ENCODE peak calls at places on chromosome 9, in ten cellular contexts. O is body of pancreas, C is sigmoid colon, N is right lobe of liver, Z is endothelial cell of umbilical vein, V is IMR-90, L is uterus, I is tibial nerve, T is spleen, Y is A549. S is an unnamed sample.

GRCh38 chr9:7172445-7173115 is 414.8 kb downstream of the KDM4C start:
- DNase-seq in O (no peak), C (no peak), N (no peak), Z (no peak), V (peak; percentile 63), L (no peak), I (no peak), T (no peak), Y (no peak), S (no peak)

GRCh38 chr9:36818242-36818938 is 215.7 kb downstream of the PAX5 start:
- DNase-seq in O (no peak), C (peak; percentile 61), N (no peak), Z (no peak), V (no peak), L (no peak), I (no peak), T (peak; percentile 66), Y (no peak), S (no peak)

GRCh38 chr9:21294325-21294724 is 10.8 kb downstream of the IFNA5 start:
- DNase-seq in O (peak; percentile 36), C (no peak), N (no peak), Z (peak; percentile 11), V (peak; percentile 17), L (no peak), I (no peak), T (no peak), Y (peak; percentile 23), S (no peak)

GRCh38 chr9:93096811-93097382 is 880 bp downstream of the CARD19 start:
- DNase-seq in O (no peak), C (peak; percentile 69), N (no peak), Z (no peak), V (no peak), L (no peak), I (no peak), T (peak; percentile 88), Y (no peak), S (peak; percentile 17)

GRCh38 chr9:14272924-14273528 is 40.9 kb downstream of the NFIB start:
- DNase-seq in O (no peak), C (no peak), N (no peak), Z (peak; percentile 52), V (no peak), L (no peak), I (no peak), T (no peak), Y (no peak), S (no peak)

GRCh38 chr9:93690618-93691017 is 114.2 kb downstream of the PHF2 start:
- DNase-seq in O (no peak), C (no peak), N (no peak), Z (no peak), V (no peak), L (no peak), I (no peak), T (no peak), Y (no peak), S (no peak)

GRCh38 chr9:134475051-134475790 is 149.0 kb downstream of the RXRA start:
- DNase-seq in O (peak; percentile 25), C (peak; percentile 90), N (peak; percentile 63), Z (peak; percentile 72), V (peak; percentile 81), L (peak; percentile 88), I (peak; percentile 75), T (peak; percentile 89), Y (no peak), S (peak; percentile 44)

GRCh38 chr9:107462691-107463090 is 26.9 kb downstream of the KLF4 start:
- DNase-seq in O (no peak), C (no peak), N (no peak), Z (no peak), V (no peak), L (no peak), I (no peak), T (no peak), Y (no peak), S (no peak)

GRCh38 chr9:124779368-124780059 is 2.6 kb downstream of the OLFML2A start:
- DNase-seq in O (no peak), C (peak; percentile 70), N (no peak), Z (peak; percentile 63), V (peak; percentile 98), L (peak; percentile 59), I (no peak), T (peak; percentile 41), Y (peak; percentile 89), S (no peak)

GRCh38 chr9:93620041-93620506 is 43.7 kb downstream of the PHF2 start:
- DNase-seq in O (no peak), C (peak; percentile 54), N (no peak), Z (no peak), V (no peak), L (no peak), I (no peak), T (no peak), Y (no peak), S (no peak)

GRCh38 chr9:114047717-114048116 is 30.4 kb downstream of the AMBP start:
- DNase-seq in O (peak; percentile 33), C (peak; percentile 19), N (no peak), Z (peak; percentile 19), V (no peak), L (no peak), I (no peak), T (no peak), Y (peak; percentile 31), S (peak; percentile 20)

GRCh38 chr9:12766357-12766756 is 8.5 kb upstream of the LURAP1L start:
- DNase-seq in O (no peak), C (no peak), N (no peak), Z (no peak), V (no peak), L (no peak), I (no peak), T (no peak), Y (no peak), S (peak; percentile 8)

GRCh38 chr9:118529210-118529609 is 825.0 kb downstream of the TLR4 start:
- DNase-seq in O (no peak), C (no peak), N (no peak), Z (peak; percentile 98), V (no peak), L (no peak), I (no peak), T (no peak), Y (no peak), S (no peak)

GRCh38 chr9:114774504-114774903 is 31.3 kb downstream of the TNFSF15 start:
- DNase-seq in O (no peak), C (no peak), N (no peak), Z (no peak), V (no peak), L (no peak), I (no peak), T (no peak), Y (no peak), S (no peak)

GRCh38 chr9:80509358-80509757 is 937.6 kb downstream of the TLE4 start:
- DNase-seq in O (no peak), C (no peak), N (no peak), Z (no peak), V (no peak), L (no peak), I (no peak), T (no peak), Y (no peak), S (no peak)
- TF ChIP-seq CTCF in O (no peak), C (no peak), N (no peak), Z (no peak), V (peak; percentile 14), L (no peak), I (no peak), T (no peak), Y (no peak), S (no peak)

DNA sequence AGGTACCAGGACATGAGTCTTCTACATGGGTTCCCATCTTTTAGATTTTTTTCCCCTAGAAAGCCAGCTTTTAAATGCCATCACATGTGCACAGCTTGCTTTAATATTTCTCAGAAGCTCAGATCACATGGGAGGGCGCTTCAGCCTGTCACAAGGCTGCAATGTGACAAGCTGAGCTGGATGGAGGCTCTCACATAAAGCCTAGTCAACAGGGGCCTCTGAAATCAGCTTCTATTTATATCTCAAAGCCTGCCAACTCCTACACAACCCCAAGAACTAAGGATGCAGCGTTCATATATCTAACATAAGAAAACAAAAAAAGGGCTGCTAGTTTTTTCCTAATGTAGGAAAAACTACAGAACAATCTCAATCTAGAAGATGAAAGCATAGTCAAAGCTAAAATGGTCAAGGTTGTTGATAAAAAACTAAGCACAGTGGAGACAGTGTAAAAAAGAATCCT is 2.3 kb downstream of the ZFAND5 start:
- DNase-seq in O (peak; percentile 78), C (peak; percentile 88), N (peak; percentile 63), Z (peak; percentile 76), V (peak; percentile 76), L (peak; percentile 39), I (peak; percentile 84), T (peak; percentile 81), Y (peak; percentile 50), S (peak; percentile 85)
- TF ChIP-seq POLR2A in O (no peak), C (peak; percentile 31), N (peak; percentile 67), Z (no peak), V (no peak), L (peak; percentile 23), I (no peak), T (no peak), Y (no peak), S (peak; percentile 88)

DNA sequence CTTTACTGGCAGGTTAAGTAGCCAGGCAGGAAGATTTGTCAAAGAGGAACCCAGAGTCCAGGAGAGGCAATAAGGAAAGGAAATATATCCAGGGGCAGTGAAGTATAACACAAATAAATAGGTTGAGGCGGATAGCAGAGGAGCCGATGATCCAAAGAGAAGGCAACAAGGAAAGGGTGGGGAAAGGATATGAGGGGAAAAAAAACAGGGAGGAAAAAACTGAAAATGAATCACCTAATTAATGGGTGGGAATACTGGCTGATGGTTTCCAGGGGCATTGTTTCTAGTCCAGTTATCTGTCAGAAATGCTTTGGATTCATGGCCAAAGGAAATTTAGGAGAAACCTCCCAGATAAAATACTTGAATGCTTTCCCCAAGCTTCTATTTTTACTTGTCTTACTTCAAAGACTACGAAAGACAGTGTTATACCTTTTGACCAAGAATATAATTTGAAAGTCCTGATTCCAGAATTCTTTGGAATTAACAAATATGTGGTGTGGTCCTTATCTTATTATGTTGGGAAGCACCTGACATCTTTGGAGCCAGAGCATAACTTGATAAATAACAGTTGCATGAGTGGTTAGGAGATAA is 146.5 kb downstream of the AOPEP start:
- DNase-seq in O (no peak), C (no peak), N (no peak), Z (peak; percentile 67), V (no peak), L (no peak), I (no peak), T (no peak), Y (no peak), S (no peak)
- H3K27ac ChIP-seq in O (peak overlapping the region; percentile 74), C (peak overlapping the region; percentile 44), N (no peak overlapping the region), Z (peak overlapping the region; percentile 34), V (no peak overlapping the region), L (peak overlapping the region; percentile 88), I (peak overlapping the region; percentile 78), T (peak overlapping the region; percentile 36), Y (peak overlapping the region; percentile 97), S (no peak overlapping the region)

DNA sequence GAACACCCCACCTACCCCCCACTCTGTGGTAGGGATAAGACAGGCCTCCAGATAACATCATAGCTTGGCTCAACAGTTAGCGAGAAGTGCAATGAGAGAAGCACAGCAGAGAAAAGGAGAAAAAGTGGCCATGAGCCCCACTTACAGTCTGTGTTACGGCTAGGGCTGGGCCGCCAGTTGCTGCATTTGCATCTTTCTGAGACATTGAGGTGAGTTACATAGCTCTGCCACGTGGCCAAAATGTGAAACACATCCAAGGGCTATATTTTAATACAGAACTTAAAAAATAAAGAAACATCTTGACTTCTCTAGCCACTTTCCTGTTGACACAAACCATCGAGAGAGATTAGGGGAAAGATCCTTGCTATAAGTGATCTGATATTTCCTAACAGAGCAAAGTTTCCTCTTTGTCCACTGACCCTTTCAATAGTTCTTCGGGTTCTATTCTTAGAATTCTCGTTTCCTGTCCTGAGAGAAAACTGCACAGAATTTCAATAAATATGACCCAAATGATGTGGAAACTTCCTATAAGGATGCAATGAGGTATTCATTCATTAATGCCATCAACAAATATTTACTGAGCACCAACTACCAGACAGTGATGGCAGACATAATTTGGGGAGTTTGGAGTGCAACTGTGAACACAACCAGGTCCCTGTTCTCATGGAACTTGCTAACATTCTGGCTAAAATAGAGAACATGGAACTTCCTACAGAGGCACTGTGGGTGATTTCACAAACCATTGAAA is 3.3 kb upstream of the TLE4 start:
- DNase-seq in O (no peak), C (no peak), N (no peak), Z (no peak), V (no peak), L (no peak), I (no peak), T (no peak), Y (no peak), S (no peak)
- TF ChIP-seq CTCF in O (no peak), C (no peak), N (no peak), Z (no peak), V (no peak), L (no peak), I (no peak), T (no peak), Y (no peak), S (no peak)